ENCODE peak calls at places on chromosomes 16 and 17, in ten cellular contexts. One of them, this sample, is unnamed.

GRCh38 chr16:29790949-29791844 is 646 bp downstream of the KIF22 start:
- DNase-seq in BJ: no peak
- DNase-seq in fibroblast of mammary gland: no peak
- DNase-seq in tibial artery: no peak
- DNase-seq in adrenal gland: no peak
- DNase-seq in fibroblast of lung: no peak
- DNase-seq in BE2C: no peak
- DNase-seq in cardiac muscle cell: no peak
- DNase-seq in A549: no peak
- DNase-seq in fibroblast of pulmonary artery: no peak
- DNase-seq in this sample: no peak

GRCh38 chr17:12133183-12133582 is 112.5 kb downstream of the MAP2K4 start:
- DNase-seq in BJ: no peak
- DNase-seq in fibroblast of mammary gland: no peak
- DNase-seq in tibial artery: no peak
- DNase-seq in adrenal gland: no peak
- DNase-seq in fibroblast of lung: no peak
- DNase-seq in BE2C: no peak
- DNase-seq in cardiac muscle cell: peak; percentile 14
- DNase-seq in A549: no peak
- DNase-seq in fibroblast of pulmonary artery: peak; percentile 12
- DNase-seq in this sample: no peak

GRCh38 chr17:47363171-47363570 is 39.4 kb downstream of the EFCAB13 start:
- DNase-seq in BJ: no peak
- DNase-seq in fibroblast of mammary gland: peak; percentile 2
- DNase-seq in tibial artery: no peak
- DNase-seq in adrenal gland: no peak
- DNase-seq in fibroblast of lung: no peak
- DNase-seq in BE2C: no peak
- DNase-seq in cardiac muscle cell: no peak
- DNase-seq in A549: no peak
- DNase-seq in fibroblast of pulmonary artery: no peak
- DNase-seq in this sample: no peak

GRCh38 chr16:88194397-88195020 is 188.2 kb upstream of the ZNF469 start:
- DNase-seq in BJ: no peak
- DNase-seq in fibroblast of mammary gland: peak; percentile 53
- DNase-seq in tibial artery: peak; percentile 44
- DNase-seq in adrenal gland: peak; percentile 65
- DNase-seq in fibroblast of lung: peak; percentile 81
- DNase-seq in BE2C: peak; percentile 82
- DNase-seq in cardiac muscle cell: no peak
- DNase-seq in A549: no peak
- DNase-seq in fibroblast of pulmonary artery: no peak
- DNase-seq in this sample: no peak

GRCh38 chr17:31425646-31426045 is 34.2 kb downstream of the RAB11FIP4 start:
- DNase-seq in BJ: no peak
- DNase-seq in fibroblast of mammary gland: no peak
- DNase-seq in tibial artery: no peak
- DNase-seq in adrenal gland: peak; percentile 68
- DNase-seq in fibroblast of lung: no peak
- DNase-seq in BE2C: peak; percentile 53
- DNase-seq in cardiac muscle cell: no peak
- DNase-seq in A549: no peak
- DNase-seq in fibroblast of pulmonary artery: no peak
- DNase-seq in this sample: no peak

GRCh38 chr17:42133461-42134041 is 10.9 kb downstream of the HSPB9 start:
- DNase-seq in BJ: no peak
- DNase-seq in fibroblast of mammary gland: no peak
- DNase-seq in tibial artery: no peak
- DNase-seq in adrenal gland: no peak
- DNase-seq in fibroblast of lung: no peak
- DNase-seq in BE2C: peak; percentile 82
- DNase-seq in cardiac muscle cell: no peak
- DNase-seq in A549: no peak
- DNase-seq in fibroblast of pulmonary artery: no peak
- DNase-seq in this sample: no peak

GRCh38 chr17:79621151-79621940 is 10.5 kb upstream of the RBFOX3 start:
- DNase-seq in BJ: no peak
- DNase-seq in fibroblast of mammary gland: no peak
- DNase-seq in tibial artery: peak; percentile 3
- DNase-seq in adrenal gland: peak; percentile 1
- DNase-seq in fibroblast of lung: no peak
- DNase-seq in BE2C: no peak
- DNase-seq in cardiac muscle cell: no peak
- DNase-seq in A549: no peak
- DNase-seq in fibroblast of pulmonary artery: no peak
- DNase-seq in this sample: no peak

GRCh38 chr16:74743668-74744299 is 30.8 kb downstream of the FA2H start:
- DNase-seq in BJ: no peak
- DNase-seq in fibroblast of mammary gland: peak; percentile 65
- DNase-seq in tibial artery: no peak
- DNase-seq in adrenal gland: peak; percentile 88
- DNase-seq in fibroblast of lung: peak; percentile 59
- DNase-seq in BE2C: peak; percentile 50
- DNase-seq in cardiac muscle cell: peak; percentile 20
- DNase-seq in A549: peak; percentile 99
- DNase-seq in fibroblast of pulmonary artery: peak; percentile 35
- DNase-seq in this sample: no peak

GRCh38 chr17:78557598-78558039 is 19.6 kb downstream of the DNAH17 start:
- DNase-seq in BJ: peak; percentile 26
- DNase-seq in fibroblast of mammary gland: peak; percentile 86
- DNase-seq in tibial artery: no peak
- DNase-seq in adrenal gland: no peak
- DNase-seq in fibroblast of lung: peak; percentile 36
- DNase-seq in BE2C: no peak
- DNase-seq in cardiac muscle cell: peak; percentile 60
- DNase-seq in A549: peak; percentile 46
- DNase-seq in fibroblast of pulmonary artery: peak; percentile 51
- DNase-seq in this sample: peak; percentile 15

GRCh38 chr17:55845385-55845784 is 94.5 kb downstream of the PCTP start:
- DNase-seq in BJ: no peak
- DNase-seq in fibroblast of mammary gland: peak; percentile 47
- DNase-seq in tibial artery: peak; percentile 59
- DNase-seq in adrenal gland: peak; percentile 32
- DNase-seq in fibroblast of lung: peak; percentile 55
- DNase-seq in BE2C: peak; percentile 74
- DNase-seq in cardiac muscle cell: peak; percentile 62
- DNase-seq in A549: peak; percentile 13
- DNase-seq in fibroblast of pulmonary artery: peak; percentile 42
- DNase-seq in this sample: peak; percentile 3

GRCh38 chr16:12988071-12988470 is 86.7 kb downstream of the SHISA9 start:
- DNase-seq in BJ: no peak
- DNase-seq in fibroblast of mammary gland: no peak
- DNase-seq in tibial artery: no peak
- DNase-seq in adrenal gland: no peak
- DNase-seq in fibroblast of lung: no peak
- DNase-seq in BE2C: no peak
- DNase-seq in cardiac muscle cell: no peak
- DNase-seq in A549: no peak
- DNase-seq in fibroblast of pulmonary artery: no peak
- DNase-seq in this sample: no peak

GRCh38 chr16:24069036-24069590 is 187.0 kb upstream of the CACNG3 start:
- DNase-seq in BJ: no peak
- DNase-seq in fibroblast of mammary gland: no peak
- DNase-seq in tibial artery: no peak
- DNase-seq in adrenal gland: no peak
- DNase-seq in fibroblast of lung: no peak
- DNase-seq in BE2C: no peak
- DNase-seq in cardiac muscle cell: no peak
- DNase-seq in A549: no peak
- DNase-seq in fibroblast of pulmonary artery: no peak
- DNase-seq in this sample: no peak
- TF ChIP-seq CTCF in BJ: no peak
- TF ChIP-seq CTCF in fibroblast of mammary gland: no peak
- TF ChIP-seq CTCF in tibial artery: no peak
- TF ChIP-seq CTCF in adrenal gland: no peak
- TF ChIP-seq CTCF in fibroblast of lung: no peak
- TF ChIP-seq CTCF in BE2C: no peak
- TF ChIP-seq CTCF in cardiac muscle cell: no peak
- TF ChIP-seq CTCF in A549: no peak
- TF ChIP-seq CTCF in fibroblast of pulmonary artery: no peak
- TF ChIP-seq CTCF in this sample: no peak

GRCh38 chr16:3283525-3284447 is 495 bp downstream of the ZNF263 start:
- DNase-seq in BJ: no peak
- DNase-seq in fibroblast of mammary gland: no peak
- DNase-seq in tibial artery: no peak
- DNase-seq in adrenal gland: no peak
- DNase-seq in fibroblast of lung: no peak
- DNase-seq in BE2C: peak; percentile 19
- DNase-seq in cardiac muscle cell: no peak
- DNase-seq in A549: no peak
- DNase-seq in fibroblast of pulmonary artery: peak; percentile 10
- DNase-seq in this sample: no peak

GRCh38 chr16:3281222-3281621 is 2.1 kb upstream of the ZNF263 start:
- DNase-seq in BJ: no peak
- DNase-seq in fibroblast of mammary gland: no peak
- DNase-seq in tibial artery: no peak
- DNase-seq in adrenal gland: no peak
- DNase-seq in fibroblast of lung: no peak
- DNase-seq in BE2C: no peak
- DNase-seq in cardiac muscle cell: no peak
- DNase-seq in A549: no peak
- DNase-seq in fibroblast of pulmonary artery: no peak
- DNase-seq in this sample: no peak

GRCh38 chr16:3282747-3283524 is at the start of gene ZNF263:
- DNase-seq in BJ: peak; percentile 90
- DNase-seq in fibroblast of mammary gland: peak; percentile 98
- DNase-seq in tibial artery: peak; percentile 95
- DNase-seq in adrenal gland: peak; percentile 97
- DNase-seq in fibroblast of lung: peak; percentile 99
- DNase-seq in BE2C: peak; percentile 97
- DNase-seq in cardiac muscle cell: peak; percentile 99
- DNase-seq in A549: peak; percentile 98
- DNase-seq in fibroblast of pulmonary artery: peak; percentile 99
- DNase-seq in this sample: peak; percentile 94

GRCh38 chr16:3282103-3282746 is 1.1 kb upstream of the ZNF263 start:
- DNase-seq in BJ: no peak
- DNase-seq in fibroblast of mammary gland: no peak
- DNase-seq in tibial artery: no peak
- DNase-seq in adrenal gland: no peak
- DNase-seq in fibroblast of lung: no peak
- DNase-seq in BE2C: peak; percentile 85
- DNase-seq in cardiac muscle cell: peak; percentile 79
- DNase-seq in A549: no peak
- DNase-seq in fibroblast of pulmonary artery: no peak
- DNase-seq in this sample: no peak

DNA sequence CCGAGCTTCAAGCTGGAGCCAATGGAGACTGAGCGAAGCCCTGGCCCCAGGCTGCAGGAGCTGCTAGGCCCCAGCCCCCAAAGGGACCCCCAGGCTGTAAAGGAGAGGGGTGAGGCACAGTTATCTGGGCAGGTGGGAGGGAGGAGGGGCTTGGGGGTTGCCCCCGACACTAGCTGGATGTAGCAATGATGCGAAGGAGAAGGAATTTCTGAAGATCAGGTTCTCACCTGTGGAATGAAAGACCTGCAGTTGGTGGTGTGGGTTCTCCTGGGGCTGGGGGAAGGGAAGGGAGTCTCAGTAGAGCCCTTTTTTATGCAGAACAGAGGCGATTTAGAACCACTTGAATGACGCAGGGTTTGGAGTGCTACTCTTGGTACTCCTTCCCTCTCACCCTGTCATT is 1.8 kb downstream of the ZNF263 start:
- DNase-seq in BJ: no peak
- DNase-seq in fibroblast of mammary gland: no peak
- DNase-seq in tibial artery: no peak
- DNase-seq in adrenal gland: no peak
- DNase-seq in fibroblast of lung: no peak
- DNase-seq in BE2C: no peak
- DNase-seq in cardiac muscle cell: no peak
- DNase-seq in A549: no peak
- DNase-seq in fibroblast of pulmonary artery: no peak
- DNase-seq in this sample: no peak
- H3K4me3 ChIP-seq in BJ: peak overlapping the region; percentile 74
- H3K4me3 ChIP-seq in fibroblast of mammary gland: peak overlapping the region; percentile 90
- H3K4me3 ChIP-seq in tibial artery: peak overlapping the region; percentile 98
- H3K4me3 ChIP-seq in adrenal gland: no peak overlapping the region
- H3K4me3 ChIP-seq in fibroblast of lung: peak overlapping the region; percentile 86
- H3K4me3 ChIP-seq in BE2C: peak overlapping the region; percentile 99
- H3K4me3 ChIP-seq in cardiac muscle cell: peak overlapping the region; percentile 90
- H3K4me3 ChIP-seq in A549: peak overlapping the region; percentile 80
- H3K4me3 ChIP-seq in fibroblast of pulmonary artery: peak overlapping the region; percentile 82
- H3K4me3 ChIP-seq in this sample: peak overlapping the region; percentile 95

GRCh38 chr16:66925322-66925840 is at the start of gene RRAD:
- DNase-seq in BJ: no peak
- DNase-seq in fibroblast of mammary gland: no peak
- DNase-seq in tibial artery: peak; percentile 76
- DNase-seq in adrenal gland: peak; percentile 62
- DNase-seq in fibroblast of lung: peak; percentile 22
- DNase-seq in BE2C: no peak
- DNase-seq in cardiac muscle cell: peak; percentile 45
- DNase-seq in A549: no peak
- DNase-seq in fibroblast of pulmonary artery: peak; percentile 36
- DNase-seq in this sample: no peak
- TF ChIP-seq CTCF in BJ: no peak
- TF ChIP-seq CTCF in fibroblast of mammary gland: no peak
- TF ChIP-seq CTCF in tibial artery: no peak
- TF ChIP-seq CTCF in adrenal gland: no peak
- TF ChIP-seq CTCF in fibroblast of lung: no peak
- TF ChIP-seq CTCF in BE2C: no peak
- TF ChIP-seq CTCF in cardiac muscle cell: no peak
- TF ChIP-seq CTCF in A549: no peak
- TF ChIP-seq CTCF in fibroblast of pulmonary artery: no peak
- TF ChIP-seq CTCF in this sample: no peak

GRCh38 chr17:68238894-68239293 is 8.9 kb upstream of the AMZ2 start:
- DNase-seq in BJ: no peak
- DNase-seq in fibroblast of mammary gland: no peak
- DNase-seq in tibial artery: no peak
- DNase-seq in adrenal gland: no peak
- DNase-seq in fibroblast of lung: no peak
- DNase-seq in BE2C: no peak
- DNase-seq in cardiac muscle cell: no peak
- DNase-seq in A549: no peak
- DNase-seq in fibroblast of pulmonary artery: no peak
- DNase-seq in this sample: no peak
- H3K4me3 ChIP-seq in BJ: no peak overlapping the region
- H3K4me3 ChIP-seq in fibroblast of mammary gland: no peak overlapping the region
- H3K4me3 ChIP-seq in tibial artery: no peak overlapping the region
- H3K4me3 ChIP-seq in adrenal gland: no peak overlapping the region
- H3K4me3 ChIP-seq in fibroblast of lung: no peak overlapping the region
- H3K4me3 ChIP-seq in BE2C: no peak overlapping the region
- H3K4me3 ChIP-seq in cardiac muscle cell: no peak overlapping the region
- H3K4me3 ChIP-seq in A549: no peak overlapping the region
- H3K4me3 ChIP-seq in fibroblast of pulmonary artery: no peak overlapping the region
- H3K4me3 ChIP-seq in this sample: no peak overlapping the region